ENCODE peak calls at places on chromosomes 2 and 18, in seven cellular contexts. K, H, G, N, C, D and Z are unnamed samples.

GRCh38 chr2:58794103-58794502 is 553.0 kb upstream of the FANCL start:
- DNase-seq in K (no peak), N (no peak), G (no peak), H (no peak), C (no peak), D (no peak), Z (no peak)

GRCh38 chr2:49936965-49937364 is 782.6 kb upstream of the FSHR start:
- DNase-seq in H (no peak), D (no peak), K (no peak), C (no peak), N (no peak), G (no peak), Z (no peak)

GRCh38 chr2:231221761-231222160 is 23.3 kb downstream of the ARMC9 start:
- DNase-seq in K (no peak), H (no peak), G (no peak), C (no peak), D (peak), N (no peak), Z (peak)

GRCh38 chr2:98902209-98903063 is 33.6 kb downstream of the CRACDL start:
- DNase-seq in D (no peak), G (no peak), H (peak), K (no peak), N (no peak), C (no peak), Z (no peak)

GRCh38 chr2:101844055-101844635 is 146.6 kb downstream of the MAP4K4 start:
- DNase-seq in H (no peak), C (peak), N (no peak), G (peak), K (no peak), D (no peak), Z (no peak)

GRCh38 chr2:76958749-76959148 is 563.4 kb downstream of the LRRTM4 start:
- DNase-seq in H (no peak), N (no peak), G (no peak), C (no peak), K (no peak), D (no peak), Z (peak)

GRCh38 chr18:54197747-54198411 is 26.6 kb downstream of the MBD2 start:
- DNase-seq in N (no peak), H (no peak), K (no peak), G (no peak), D (no peak), C (no peak), Z (no peak)

GRCh38 chr18:24878289-24878688 is 417.9 kb downstream of the HRH4 start:
- DNase-seq in N (no peak), D (peak), C (peak), H (no peak), G (peak), K (no peak), Z (peak)

GRCh38 chr18:427005-427404 is 73.5 kb downstream of the COLEC12 start:
- DNase-seq in K (no peak), G (peak), N (no peak), H (no peak), D (peak), C (no peak), Z (no peak)

GRCh38 chr2:85436836-85437487 is 18.4 kb downstream of the SH2D6 start:
- DNase-seq in N (no peak), H (no peak), D (no peak), C (no peak), K (no peak), G (no peak), Z (no peak)

GRCh38 chr18:61869631-61870030 is 23.2 kb downstream of the RNF152 start:
- DNase-seq in D (no peak), H (no peak), N (no peak), G (no peak), K (no peak), C (no peak), Z (no peak)

GRCh38 chr2:84904151-84904550 is 1.3 kb upstream of the TMSB10 start:
- DNase-seq in D (no peak), G (no peak), H (no peak), N (no peak), K (no peak), C (no peak), Z (no peak)

GRCh38 chr18:23337599-23338444 is 115.3 kb upstream of the RIOK3 start:
- DNase-seq in G (peak), K (no peak), D (peak), H (no peak), C (no peak), N (no peak), Z (peak)

GRCh38 chr2:6960659-6961058 is 43.4 kb downstream of the RNF144A start:
- DNase-seq in H (peak), K (no peak), N (no peak), G (no peak), C (peak), D (no peak), Z (no peak)

GRCh38 chr18:58004317-58004716 is 39.7 kb upstream of the NEDD4L start:
- DNase-seq in C (no peak), K (no peak), D (peak), N (no peak), H (no peak), G (peak), Z (peak)

GRCh38 chr2:168456526-168457176 is 579 bp downstream of the CERS6 start:
- DNase-seq in G (no peak), K (peak), N (no peak), D (peak), H (peak), C (peak), Z (no peak)

GRCh38 chr2:11582526-11583202 is 48.8 kb downstream of the GREB1 start:
- DNase-seq in N (no peak), G (peak), K (peak), D (peak), C (peak), H (peak), Z (peak)

GRCh38 chr18:8938817-8939216 is 163.7 kb upstream of the NDUFV2 start:
- DNase-seq in D (no peak), N (no peak), C (no peak), G (no peak), K (no peak), H (no peak), Z (no peak)

GRCh38 chr2:48356701-48357322 is 173.1 kb upstream of the STON1 start:
- DNase-seq in H (no peak), G (peak), K (no peak), D (peak), C (no peak), N (no peak), Z (no peak)

GRCh38 chr2:69750246-69750645 is 8.3 kb downstream of the ANXA4 start:
- DNase-seq in D (no peak), H (no peak), N (no peak), K (no peak), G (no peak), C (no peak), Z (no peak)

GRCh38 chr2:29420999-29421856 is 306.0 kb downstream of the CLIP4 start:
- DNase-seq in K (no peak), D (no peak), C (no peak), N (no peak), H (no peak), G (no peak), Z (no peak)

GRCh38 chr18:45221363-45221762 is 393.9 kb upstream of the SLC14A2 start:
- DNase-seq in D (peak), N (no peak), K (no peak), C (no peak), G (peak), H (no peak), Z (no peak)

GRCh38 chr18:23357992-23358594 is 95.0 kb upstream of the RIOK3 start:
- DNase-seq in N (no peak), D (no peak), H (peak), G (no peak), K (no peak), C (no peak), Z (no peak)